ENCODE peak calls at places on chromosome 19, in seven cellular contexts. A is mammary epithelial cell, K is cardiac muscle cell, H is mesendoderm, W is adrenal gland, X is IMR-90, Q is A673. L is an unnamed sample.
A peak's percentile ranks its signal among the peaks of the same experiment; 100 is the strongest.

GRCh38 chr19:44570603-44570983 is 41.1 kb upstream of the CEACAM20 start:
- DNase-seq in X (no peak), K (no peak), H (no peak), A (no peak), W (no peak), Q (no peak), L (no peak)

GRCh38 chr19:50191270-50191669 is 12.2 kb upstream of the MYH14 start:
- DNase-seq in K (no peak), Q (no peak), H (no peak), W (no peak), A (no peak), X (no peak), L (peak; percentile 41)

GRCh38 chr19:3440082-3440481 is 40.2 kb downstream of the SMIM24 start:
- DNase-seq in H (peak; percentile 74), W (peak; percentile 42), Q (peak; percentile 45), A (no peak), X (no peak), K (peak; percentile 31), L (peak; percentile 59)

GRCh38 chr19:33747273-33747672 is 49.4 kb upstream of the KCTD15 start:
- DNase-seq in H (no peak), W (no peak), X (no peak), K (no peak), A (no peak), Q (no peak), L (no peak)

GRCh38 chr19:14577885-14578427 is 4.9 kb upstream of the CLEC17A start:
- DNase-seq in K (no peak), Q (no peak), W (no peak), H (no peak), X (no peak), A (no peak), L (peak; percentile 41)

GRCh38 chr19:56403261-56403660 is 871 bp upstream of the ZNF583 start:
- DNase-seq in H (no peak), A (no peak), K (peak; percentile 9), W (peak; percentile 20), X (peak; percentile 39), Q (peak; percentile 10), L (no peak)

GRCh38 chr19:322616-323015 is 22.0 kb downstream of the MIER2 start:
- DNase-seq in W (no peak), K (no peak), H (no peak), X (no peak), Q (no peak), A (no peak), L (no peak)

GRCh38 chr19:12777217-12778019 is 2.1 kb upstream of the HOOK2 start:
- DNase-seq in A (peak; percentile 63), K (peak; percentile 84), Q (peak; percentile 91), W (peak; percentile 77), H (peak; percentile 85), X (peak; percentile 68), L (peak; percentile 91)

GRCh38 chr19:4368128-4368820 is 24.9 kb downstream of the MPND start:
- DNase-seq in H (no peak), A (peak; percentile 53), Q (no peak), K (peak; percentile 43), W (no peak), X (peak; percentile 36), L (no peak)

GRCh38 chr19:29753934-29754305 is 38.9 kb upstream of the C19orf12 start:
- DNase-seq in A (no peak), Q (no peak), K (no peak), H (no peak), W (no peak), X (no peak), L (no peak)

GRCh38 chr19:18167975-18168645 is 5.5 kb upstream of the IFI30 start:
- DNase-seq in W (no peak), H (no peak), Q (peak; percentile 49), X (peak; percentile 16), K (peak; percentile 52), A (no peak), L (peak; percentile 78)

GRCh38 chr19:33678796-33679195 is 57.0 kb downstream of the CHST8 start:
- DNase-seq in A (no peak), Q (peak; percentile 26), W (no peak), H (no peak), X (no peak), K (no peak), L (no peak)

GRCh38 chr19:28351761-28352160 is 861.2 kb downstream of the UQCRFS1 start:
- DNase-seq in K (no peak), H (no peak), Q (no peak), X (no peak), W (no peak), A (peak; percentile 20), L (no peak)

GRCh38 chr19:49761625-49762311 is 1.3 kb downstream of the TSKS start:
- DNase-seq in K (peak; percentile 81), X (peak; percentile 56), A (no peak), H (peak; percentile 82), Q (no peak), W (peak; percentile 40), L (peak; percentile 26)

GRCh38 chr19:18414504-18415176 is 4.6 kb upstream of the SSBP4 start:
- DNase-seq in X (no peak), A (peak; percentile 30), H (no peak), Q (no peak), W (peak; percentile 53), K (peak; percentile 46), L (no peak)

GRCh38 chr19:50325310-50326100 is 3.7 kb downstream of the KCNC3 start:
- DNase-seq in A (peak; percentile 33), K (peak; percentile 70), Q (peak; percentile 86), W (peak; percentile 50), X (peak; percentile 13), H (peak; percentile 96), L (peak; percentile 88)

GRCh38 chr19:3479819-3480215 is 508 bp downstream of the SMIM24 start:
- DNase-seq in A (no peak), W (no peak), Q (peak; percentile 43), H (peak; percentile 66), X (no peak), K (no peak), L (peak; percentile 43)

GRCh38 chr19:41941410-41942202 is 13.4 kb upstream of the ERFL start:
- DNase-seq in X (no peak), A (no peak), K (no peak), H (no peak), W (no peak), Q (no peak), L (no peak)

GRCh38 chr19:5120321-5120720 is 151.4 kb downstream of the KDM4B start:
- DNase-seq in K (no peak), X (no peak), H (no peak), A (no peak), Q (no peak), W (no peak), L (no peak)

GRCh38 chr19:17136026-17136425 is 60.4 kb downstream of the MYO9B start:
- DNase-seq in H (peak; percentile 65), Q (no peak), X (no peak), K (no peak), W (no peak), A (no peak), L (no peak)
- H3K4me1 ChIP-seq in H (peaks cover 9% of the 10 kb centered on the region), Q (peaks cover 23% of the 10 kb centered on the region), X (peaks cover 11% of the 10 kb centered on the region), K (peaks cover 17% of the 10 kb centered on the region), W (peaks cover 35% of the 10 kb centered on the region), A (peaks cover 18% of the 10 kb centered on the region), L (peaks cover 21% of the 10 kb centered on the region)

GRCh38 chr19:35213678-35214632 is 14.6 kb downstream of the FAM187B start:
- DNase-seq in Q (peak; percentile 68), K (peak; percentile 91), H (no peak), A (peak; percentile 94), X (peak; percentile 64), W (peak; percentile 95), L (peak; percentile 37)
- H3K4me1 ChIP-seq in Q (peaks cover 6% of the 10 kb centered on the region), K (no peaks in the 10 kb centered on the region), H (no peaks in the 10 kb centered on the region), A (peaks cover 11% of the 10 kb centered on the region), X (no peaks in the 10 kb centered on the region), W (peaks cover 52% of the 10 kb centered on the region), L (no peaks in the 10 kb centered on the region)

DNA sequence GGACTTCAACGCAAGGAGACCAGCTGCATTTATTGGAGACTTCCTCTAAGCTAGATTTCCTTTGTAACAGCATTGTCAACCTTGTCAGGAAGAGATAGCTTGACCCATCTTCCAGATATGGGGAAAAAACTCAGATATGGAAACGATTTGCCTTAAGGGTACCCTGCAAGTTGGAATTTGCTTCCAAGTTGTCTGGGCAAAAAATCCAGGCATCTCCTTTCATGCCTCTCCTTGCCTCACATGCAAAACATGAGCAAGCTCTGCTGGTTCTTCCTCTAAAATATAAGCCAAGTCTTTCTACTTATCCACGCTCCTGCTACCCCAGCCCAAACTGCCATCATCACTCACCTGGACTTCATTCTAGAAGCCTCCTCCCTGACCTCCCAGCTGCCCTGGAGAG is 6.4 kb upstream of the DNMT1 start:
- DNase-seq in A (no peak), W (no peak), H (no peak), Q (no peak), K (no peak), X (no peak), L (no peak)
- H3K4me1 ChIP-seq in A (no peaks in the 10 kb centered on the region), W (no peaks in the 10 kb centered on the region), H (no peaks in the 10 kb centered on the region), Q (no peaks in the 10 kb centered on the region), K (no peaks in the 10 kb centered on the region), X (peaks cover 3% of the 10 kb centered on the region), L (no peaks in the 10 kb centered on the region)

DNA sequence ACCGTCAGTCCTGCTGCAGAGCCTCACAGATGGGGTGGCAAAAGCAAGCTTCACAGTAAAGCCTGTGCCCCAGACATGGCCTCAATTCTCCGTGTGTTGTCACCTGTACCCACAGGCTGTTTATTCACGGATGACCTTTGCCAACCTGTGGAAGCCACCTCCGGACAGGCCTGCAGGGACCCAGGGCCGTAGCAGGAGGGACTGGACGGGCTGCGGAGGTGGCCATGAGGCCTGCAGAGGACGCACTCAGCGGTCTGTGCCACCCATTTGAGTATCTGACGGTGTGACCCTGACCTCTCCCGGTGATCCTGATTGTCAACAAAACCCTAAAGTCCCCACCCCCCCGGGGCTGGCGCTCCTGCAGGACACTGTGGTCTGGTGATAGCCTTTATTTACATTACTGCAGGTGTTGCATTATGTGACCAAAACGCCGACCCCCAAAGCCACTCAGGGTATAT is 7.8 kb upstream of the KLF16 start:
- DNase-seq in H (no peak), A (no peak), W (peak; percentile 54), X (no peak), K (no peak), Q (no peak), L (no peak)
- H3K4me1 ChIP-seq in H (no peaks in the 10 kb centered on the region), A (peaks cover 19% of the 10 kb centered on the region), W (peaks cover 46% of the 10 kb centered on the region), X (peaks cover 7% of the 10 kb centered on the region), K (peaks cover 12% of the 10 kb centered on the region), Q (peaks cover 18% of the 10 kb centered on the region), L (peaks cover 3% of the 10 kb centered on the region)

DNA sequence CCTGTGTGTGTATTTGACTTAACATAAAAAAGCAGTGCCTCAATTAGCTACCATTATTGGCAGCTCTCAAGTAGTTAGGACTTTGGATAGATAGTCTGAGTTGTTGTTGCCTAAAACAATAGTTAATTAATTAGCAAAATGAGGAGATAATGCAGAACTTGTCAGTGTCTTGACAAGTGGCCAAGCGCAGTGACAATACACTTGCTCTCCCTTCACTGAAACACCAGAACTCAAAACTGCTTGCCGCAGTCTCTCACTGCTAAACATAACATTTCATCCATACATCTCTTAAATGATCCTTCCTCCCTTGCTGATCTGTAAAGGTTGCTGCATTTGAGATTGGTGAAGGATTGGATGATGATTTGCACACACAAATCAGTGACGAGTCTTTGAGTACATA is 61.7 kb downstream of the ARHGAP35 start:
- DNase-seq in Q (no peak), K (no peak), W (no peak), A (no peak), H (no peak), X (no peak), L (no peak)
- H3K4me1 ChIP-seq in Q (peaks cover 36% of the 10 kb centered on the region), K (peaks cover 46% of the 10 kb centered on the region), W (peaks cover 42% of the 10 kb centered on the region), A (peaks cover 42% of the 10 kb centered on the region), H (no peaks in the 10 kb centered on the region), X (peaks cover 17% of the 10 kb centered on the region), L (peaks cover 3% of the 10 kb centered on the region)

L was measured in SJCRH30.